ENCODE peak calls at places on chromosomes 3 and 15, in nine cellular contexts. Y is fibroblast of lung; Q is hepatic stellate cell; L is mesothelial cell of epicardium; I is K562; F is HTR-8/SVneo; J is NCI-H1092; N is effector CD4-positive, alpha-beta T cell; B is stimulated activated CD8-positive, alpha-beta memory T cell treated with anti-CD3 and anti-CD28 coated beads, Interleukin-12 subunit alpha, Interleukin-12 subunit beta, amount 100 ng/mL, for 1 hour. O is an unnamed sample.

GRCh38 chr15:39139431-39140059 is 441.3 kb upstream of the THBS1 start:
- DNase-seq in B (no peak), Y (no peak), L (no peak), F (no peak), I (no peak), Q (no peak), J (no peak), N (no peak), O (no peak)

GRCh38 chr15:76366714-76367113 is 30.1 kb downstream of the ISL2 start:
- DNase-seq in F (no peak), Q (no peak), B (no peak), I (no peak), J (no peak), N (no peak), L (no peak), Y (no peak), O (no peak)

GRCh38 chr3:114404590-114404989 is 110.8 kb downstream of the TIGIT start:
- DNase-seq in J (no peak), L (no peak), Q (no peak), N (no peak), F (no peak), I (no peak), B (no peak), Y (peak; percentile 52), O (no peak)

GRCh38 chr3:193630005-193630404 is 37.0 kb downstream of the OPA1 start:
- DNase-seq in Q (no peak), I (no peak), B (no peak), N (no peak), Y (no peak), F (no peak), J (no peak), L (no peak), O (no peak)

GRCh38 chr15:63305276-63305675 is 27.9 kb downstream of the APH1B start:
- DNase-seq in I (no peak), N (no peak), Y (no peak), F (no peak), L (no peak), J (no peak), B (no peak), Q (no peak), O (no peak)

GRCh38 chr15:74917676-74918075 is 11.0 kb upstream of the FAM219B start:
- DNase-seq in N (no peak), F (no peak), L (no peak), Y (peak; percentile 27), Q (no peak), I (no peak), J (no peak), B (no peak), O (no peak)

GRCh38 chr15:49989498-49989897 is 129.5 kb downstream of the ATP8B4 start:
- DNase-seq in Y (no peak), Q (no peak), L (no peak), F (no peak), J (no peak), B (no peak), I (no peak), N (no peak), O (no peak)

GRCh38 chr15:60372756-60373155 is 25.0 kb downstream of the ANXA2 start:
- DNase-seq in J (no peak), Q (no peak), Y (peak; percentile 77), L (no peak), I (no peak), B (no peak), F (no peak), N (no peak), O (no peak)

GRCh38 chr3:121748638-121749275 is 784 bp downstream of the GOLGB1 start:
- DNase-seq in Y (peak; percentile 78), J (peak; percentile 1), Q (peak; percentile 21), I (no peak), B (no peak), L (no peak), F (no peak), N (no peak), O (peak; percentile 14)

GRCh38 chr3:139718415-139718814 is 40.6 kb upstream of the NMNAT3 start:
- DNase-seq in B (no peak), N (no peak), F (peak; percentile 42), Q (peak; percentile 62), J (no peak), I (peak; percentile 11), Y (peak; percentile 47), L (no peak), O (no peak)

GRCh38 chr3:47315069-47315647 is 32.4 kb downstream of the KLHL18 start:
- DNase-seq in Y (no peak), Q (no peak), F (no peak), J (no peak), L (no peak), I (peak; percentile 45), B (no peak), N (no peak), O (no peak)

GRCh38 chr3:41167722-41168497 is 31.4 kb upstream of the CTNNB1 start:
- DNase-seq in N (no peak), B (no peak), Y (no peak), F (no peak), J (no peak), I (no peak), L (no peak), Q (no peak), O (no peak)

GRCh38 chr3:125054436-125055164 is 1.2 kb downstream of the HEG1 start:
- DNase-seq in F (no peak), I (no peak), J (no peak), Q (peak; percentile 70), Y (peak; percentile 53), L (no peak), N (no peak), B (no peak), O (no peak)

GRCh38 chr3:64674591-64675076 is 13.2 kb downstream of the ADAMTS9 start:
- DNase-seq in Q (no peak), L (no peak), J (no peak), I (no peak), B (no peak), Y (peak; percentile 74), F (no peak), N (no peak), O (no peak)

GRCh38 chr3:13543251-13543650 is 5.7 kb upstream of the FBLN2 start:
- DNase-seq in L (no peak), N (no peak), Q (peak; percentile 86), I (no peak), J (no peak), B (no peak), F (peak; percentile 50), Y (peak; percentile 94), O (no peak)

GRCh38 chr3:41522620-41523019 is 323.3 kb downstream of the CTNNB1 start:
- DNase-seq in J (no peak), Q (no peak), L (no peak), F (no peak), Y (no peak), B (no peak), I (no peak), N (no peak), O (no peak)

GRCh38 chr15:26864664-26865191 is 2.1 kb upstream of the GABRA5 start:
- DNase-seq in L (no peak), I (peak; percentile 20), B (no peak), J (peak; percentile 35), N (no peak), F (no peak), Q (peak; percentile 58), Y (peak; percentile 40), O (peak; percentile 7)

GRCh38 chr3:81426826-81427565 is 334.4 kb downstream of the GBE1 start:
- DNase-seq in B (no peak), L (no peak), J (no peak), I (no peak), Y (no peak), F (no peak), N (no peak), Q (no peak), O (no peak)

GRCh38 chr3:146165370-146165769 is 4.4 kb upstream of the PLOD2 start:
- DNase-seq in Q (peak; percentile 21), Y (peak; percentile 96), B (no peak), F (no peak), I (no peak), N (no peak), L (no peak), J (no peak), O (no peak)

GRCh38 chr15:25763954-25764353 is 99.2 kb downstream of the ATP10A start:
- DNase-seq in I (no peak), L (no peak), Q (no peak), J (no peak), N (no peak), Y (no peak), F (no peak), B (no peak), O (no peak)

GRCh38 chr3:63872135-63872924 is 8.7 kb downstream of the ATXN7 start:
- DNase-seq in B (no peak), J (no peak), N (no peak), Y (peak; percentile 94), I (no peak), Q (peak; percentile 54), F (no peak), L (no peak), O (no peak)

GRCh38 chr15:43169888-43170287 is 15.3 kb upstream of the CCNDBP1 start:
- DNase-seq in L (no peak), J (no peak), Y (peak; percentile 50), N (no peak), I (peak; percentile 27), F (peak; percentile 30), B (no peak), Q (peak; percentile 31), O (no peak)

GRCh38 chr3:29181149-29181780 is 99.6 kb upstream of the RBMS3 start:
- DNase-seq in J (no peak), Y (no peak), L (no peak), N (no peak), F (no peak), Q (no peak), I (no peak), B (no peak), O (no peak)

GRCh38 chr3:8183627-8184026 is 318.0 kb upstream of the LMCD1 start:
- DNase-seq in I (no peak), B (no peak), J (no peak), L (no peak), Y (no peak), F (no peak), Q (no peak), N (no peak), O (no peak)

GRCh38 chr3:53921296-53921695 is 29.6 kb upstream of the SELENOK start:
- DNase-seq in Y (no peak), F (no peak), L (no peak), Q (no peak), I (no peak), N (no peak), B (no peak), J (no peak), O (no peak)